ENCODE peak calls at places on chromosomes 3 and 15, in four cellular contexts. N is GM12878, F is SK-N-SH, W is K562. H is an unnamed sample.

GRCh38 chr3:190182418-190183043 is 61.8 kb upstream of the P3H2 start:
- DNase-seq in N (no peak), F (no peak), W (no peak), H (no peak)

GRCh38 chr3:119751423-119751822 is 30.5 kb upstream of the NR1I2 start:
- DNase-seq in N (no peak), F (no peak), W (no peak), H (no peak)

GRCh38 chr3:112979244-112979832 is 4.4 kb upstream of the CD200R1 start:
- DNase-seq in N (no peak), F (peak; percentile 16), W (peak; percentile 12), H (peak; percentile 14)

GRCh38 chr3:177427540-177427939 is 230.3 kb upstream of the TBL1XR1 start:
- DNase-seq in N (no peak), F (no peak), W (no peak), H (no peak)

GRCh38 chr15:82647835-82648256 is 683 bp upstream of the CPEB1 start:
- DNase-seq in N (no peak), F (peak; percentile 84), W (peak; percentile 93), H (no peak)

GRCh38 chr3:28317438-28318022 is 31.0 kb upstream of the ZCWPW2 start:
- DNase-seq in N (no peak), F (peak; percentile 33), W (peak; percentile 48), H (peak; percentile 57)

GRCh38 chr3:191030491-191030890 is 168.0 kb upstream of the GMNC start:
- DNase-seq in N (no peak), F (no peak), W (no peak), H (no peak)

GRCh38 chr3:172675371-172676193 is 35.3 kb downstream of the NCEH1 start:
- DNase-seq in N (no peak), F (peak; percentile 56), W (peak; percentile 41), H (peak; percentile 53)

GRCh38 chr3:94256888-94257813 is 194.3 kb downstream of the NSUN3 start:
- DNase-seq in N (no peak), F (peak; percentile 34), W (no peak), H (no peak)

DNA sequence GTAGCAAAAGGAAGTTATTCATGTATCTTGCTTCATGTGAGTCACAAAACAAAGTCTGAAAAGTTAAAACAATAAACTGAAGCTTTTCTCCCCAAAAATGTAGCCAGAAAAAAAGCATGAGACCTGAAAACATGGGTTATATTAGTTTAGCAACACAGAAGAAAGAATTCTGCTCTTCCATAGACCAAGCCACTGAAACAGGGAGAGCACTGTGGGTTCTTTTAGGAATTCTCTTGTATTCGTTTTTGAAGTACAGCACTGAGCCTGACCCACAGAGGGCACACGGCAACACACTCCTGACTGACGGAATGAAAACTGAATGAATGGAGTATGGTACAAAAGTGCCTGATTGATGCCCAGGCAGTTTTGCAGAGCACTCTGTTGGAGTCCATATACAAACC is 66.6 kb downstream of the TM4SF4 start:
- DNase-seq in N (no peak), F (no peak), W (no peak), H (no peak)
- TF ChIP-seq CTCF in N (no peak), F (peak; percentile 24), W (no peak), H (no peak)

DNA sequence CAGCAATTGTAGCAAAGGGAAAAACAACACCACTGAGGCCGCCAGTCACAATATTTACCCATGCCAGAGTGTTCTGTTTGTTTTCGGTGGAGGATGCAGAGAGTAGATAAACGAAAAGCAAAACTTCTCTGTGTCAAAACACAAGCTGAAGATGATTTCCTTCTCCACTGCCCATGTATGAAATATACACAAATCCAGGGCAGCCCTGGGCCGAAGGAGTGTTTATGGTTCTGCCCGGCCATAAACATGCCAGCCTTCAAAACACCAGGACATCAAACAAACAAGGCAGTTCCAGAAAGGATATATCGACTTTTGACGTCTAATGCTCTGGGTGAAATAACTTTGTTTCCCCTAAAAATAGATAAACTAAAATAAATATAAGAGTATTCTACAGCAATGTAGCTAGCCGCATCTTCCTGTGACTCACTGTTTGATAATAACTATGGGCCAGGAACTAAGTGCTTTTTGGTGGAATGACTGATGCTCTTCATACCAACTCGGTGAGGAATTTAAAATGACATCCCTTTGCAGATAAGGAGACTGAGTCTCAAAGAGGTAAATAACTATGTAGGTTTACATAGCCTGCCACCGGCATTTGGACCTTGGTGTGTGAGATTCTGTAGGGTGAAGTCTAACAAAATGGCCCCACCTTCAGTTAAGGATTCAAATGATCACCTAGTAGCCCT is 82.8 kb downstream of the MAGI1 start:
- DNase-seq in N (no peak), F (no peak), W (no peak), H (peak; percentile 93)
- TF ChIP-seq GABPA in N (no peak), F (no peak), W (no peak), H (no peak)

DNA sequence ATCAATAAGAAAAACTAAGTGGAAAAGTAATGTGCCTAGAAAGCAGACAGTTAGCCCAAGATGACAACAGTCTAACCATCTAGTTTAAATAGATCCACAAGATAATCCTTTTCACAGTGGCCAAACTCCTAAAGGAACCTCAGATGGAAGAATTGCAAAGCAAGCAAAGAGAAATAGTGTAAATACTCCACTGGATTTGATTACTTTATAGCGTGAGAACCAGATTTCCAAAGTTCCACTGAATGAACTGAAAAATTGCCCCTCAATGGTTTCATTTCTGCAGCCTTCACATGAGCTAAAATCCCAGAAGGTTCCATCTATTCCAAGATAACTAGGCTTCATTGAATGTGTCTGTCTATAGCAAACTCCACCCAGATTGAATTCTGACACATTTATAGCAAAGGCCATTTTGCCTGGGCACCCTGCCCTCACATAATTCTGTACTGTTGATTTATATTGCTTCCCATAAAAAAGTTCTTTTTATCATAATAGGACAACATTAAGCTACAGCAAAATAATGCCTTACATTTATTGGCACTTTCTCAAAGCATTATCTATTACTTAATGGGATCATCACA is 129.7 kb upstream of the THBS1 start:
- DNase-seq in N (no peak), F (no peak), W (no peak), H (no peak)
- TF ChIP-seq SMC3 in N (no peak), F (no peak), W (no peak), H (no peak)

GRCh38 chr15:99508807-99509311 is 56.9 kb upstream of the MEF2A start:
- DNase-seq in N (no peak), F (no peak), W (no peak), H (no peak)
- TF ChIP-seq CTCF in N (no peak), F (no peak), W (no peak), H (no peak)

GRCh38 chr3:11375333-11376076 is 103.3 kb downstream of the ATG7 start:
- DNase-seq in N (no peak), F (no peak), W (no peak), H (no peak)
- TF ChIP-seq GABPA in N (no peak), F (no peak), W (no peak), H (no peak)

DNA sequence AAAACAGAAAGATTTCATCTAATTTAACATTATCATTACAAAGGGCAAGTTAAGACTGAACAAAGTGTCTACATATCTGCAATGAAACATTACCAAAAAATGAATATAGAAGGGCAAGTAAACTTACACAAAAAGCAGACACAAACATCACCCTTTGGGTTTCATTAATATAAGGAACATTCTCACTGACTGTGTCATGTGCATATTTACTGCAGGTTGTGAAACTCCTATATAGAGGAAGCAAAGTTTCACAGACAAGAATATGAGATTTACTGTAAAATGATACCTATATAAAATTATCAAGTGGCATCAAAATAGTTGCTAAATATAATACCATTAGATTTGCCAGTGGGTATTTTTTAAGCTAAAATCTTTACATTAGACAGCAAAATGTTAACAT is 102.2 kb downstream of the FBXL22 start:
- DNase-seq in N (no peak), F (no peak), W (no peak), H (no peak)
- TF ChIP-seq SMC3 in N (no peak), F (no peak), W (no peak), H (no peak)

GRCh38 chr15:40053234-40054055 is 14.5 kb upstream of the SRP14 start:
- DNase-seq in N (no peak), F (no peak), W (no peak), H (no peak)
- TF ChIP-seq CTCF in N (peak; percentile 24), F (peak; percentile 17), W (peak; percentile 49), H (peak; percentile 40)

H was measured in HepG2.